ENCODE peak calls at places on chromosome 20, in ten cellular contexts. U is left ventricle myocardium superior; M is stimulated activated CD4-positive, alpha-beta T cell treated with anti-CD3 and anti-CD28 coated beads, TNF-alpha, amount 100 ng/mL, for 24 hours; E is NCI-H1105; R is Kasumi-1; P is HTR-8/SVneo; Y is HFF-Myc; B is activated CD8-positive, alpha-beta memory T cell treated with anti-CD3 and anti-CD28 coated beads, Interleukin-2, amount 50 U/mL, for 4 hours; W is GM03348; J is A172. L is an unnamed sample.

GRCh38 chr20:45872626-45873025 is 8.4 kb upstream of the ZSWIM1 start:
- DNase-seq in U (no peak), M (no peak), E (no peak), R (no peak), P (no peak), Y (no peak), B (no peak), W (no peak), J (no peak), L (no peak)

GRCh38 chr20:7220755-7221154 is 453.3 kb downstream of the BMP2 start:
- DNase-seq in U (no peak), M (no peak), E (no peak), R (no peak), P (no peak), Y (no peak), B (no peak), W (no peak), J (no peak), L (no peak)

GRCh38 chr20:35729836-35730582 is 12.1 kb downstream of the RBM39 start:
- DNase-seq in U (no peak), M (no peak), E (no peak), R (no peak), P (no peak), Y (no peak), B (no peak), W (no peak), J (no peak), L (no peak)

GRCh38 chr20:41168281-41169183 is 31.2 kb downstream of the PLCG1 start:
- DNase-seq in U (peak), M (no peak), E (no peak), R (no peak), P (no peak), Y (no peak), B (peak), W (no peak), J (no peak), L (no peak)

GRCh38 chr20:17735206-17735804 is 35.5 kb downstream of the BANF2 start:
- DNase-seq in U (no peak), M (no peak), E (no peak), R (no peak), P (peak), Y (no peak), B (no peak), W (no peak), J (peak), L (no peak)

GRCh38 chr20:46056970-46057855 is 28.2 kb downstream of the SLC12A5 start:
- DNase-seq in U (peak), M (no peak), E (no peak), R (peak), P (peak), Y (no peak), B (no peak), W (peak), J (no peak), L (peak)

GRCh38 chr20:53253668-53254067 is 281.5 kb downstream of the TSHZ2 start:
- DNase-seq in U (no peak), M (no peak), E (no peak), R (no peak), P (no peak), Y (no peak), B (no peak), W (no peak), J (no peak), L (no peak)

GRCh38 chr20:50872562-50873288 is 58.5 kb downstream of the ADNP start:
- DNase-seq in U (no peak), M (no peak), E (no peak), R (no peak), P (no peak), Y (no peak), B (no peak), W (no peak), J (no peak), L (no peak)

GRCh38 chr20:49420811-49421295 is 61.6 kb downstream of the KCNB1 start:
- DNase-seq in U (no peak), M (no peak), E (no peak), R (no peak), P (no peak), Y (no peak), B (no peak), W (no peak), J (no peak), L (no peak)

GRCh38 chr20:63836335-63837133 is 5.5 kb upstream of the ZBTB46 start:
- DNase-seq in U (no peak), M (no peak), E (no peak), R (no peak), P (no peak), Y (no peak), B (no peak), W (no peak), J (no peak), L (no peak)

GRCh38 chr20:755931-756330 is 12.4 kb downstream of the SLC52A3 start:
- DNase-seq in U (no peak), M (no peak), E (no peak), R (no peak), P (no peak), Y (no peak), B (no peak), W (no peak), J (no peak), L (no peak)

GRCh38 chr20:47546184-47547033 is 44.7 kb downstream of the NCOA3 start:
- DNase-seq in U (no peak), M (no peak), E (no peak), R (no peak), P (peak), Y (peak), B (no peak), W (peak), J (no peak), L (peak)

GRCh38 chr20:5168582-5169396 is 42.0 kb downstream of the CDS2 start:
- DNase-seq in U (peak), M (no peak), E (no peak), R (peak), P (peak), Y (no peak), B (no peak), W (peak), J (peak), L (no peak)

GRCh38 chr20:15487030-15487429 is 1086.2 kb downstream of the KIF16B start:
- DNase-seq in U (no peak), M (no peak), E (no peak), R (no peak), P (no peak), Y (no peak), B (no peak), W (no peak), J (peak), L (no peak)

GRCh38 chr20:3553663-3554062 is 82.8 kb downstream of the ATRN start:
- DNase-seq in U (no peak), M (no peak), E (no peak), R (no peak), P (no peak), Y (no peak), B (no peak), W (no peak), J (no peak), L (no peak)

GRCh38 chr20:9241721-9242427 is 173.0 kb downstream of the PLCB4 start:
- DNase-seq in U (no peak), M (no peak), E (no peak), R (no peak), P (no peak), Y (no peak), B (no peak), W (no peak), J (peak), L (no peak)

GRCh38 chr20:63663332-63664066 is 5.4 kb downstream of the RTEL1 start:
- DNase-seq in U (no peak), M (no peak), E (no peak), R (no peak), P (no peak), Y (no peak), B (no peak), W (no peak), J (no peak), L (no peak)

GRCh38 chr20:63791497-63792156 is 39.4 kb downstream of the ZBTB46 start:
- DNase-seq in U (peak), M (no peak), E (no peak), R (no peak), P (no peak), Y (no peak), B (no peak), W (no peak), J (no peak), L (no peak)

GRCh38 chr20:62744761-62745160 is 36.1 kb downstream of the NTSR1 start:
- DNase-seq in U (peak), M (no peak), E (no peak), R (no peak), P (no peak), Y (no peak), B (peak), W (no peak), J (no peak), L (no peak)

GRCh38 chr20:17710379-17711305 is 10.9 kb downstream of the BANF2 start:
- DNase-seq in U (peak), M (no peak), E (no peak), R (no peak), P (no peak), Y (no peak), B (no peak), W (no peak), J (no peak), L (no peak)

GRCh38 chr20:6746901-6747609 is 20.4 kb upstream of the BMP2 start:
- DNase-seq in U (no peak), M (no peak), E (no peak), R (no peak), P (no peak), Y (no peak), B (no peak), W (no peak), J (no peak), L (no peak)

L was measured in fibroblast of gingiva.